ENCODE peak calls at places on chromosomes 16 and 17, in ten cellular contexts. B is A673, I is Peyer's patch, F is ascending aorta, X is cardiac muscle cell, P is heart right ventricle, V is GM12878, Q is body of pancreas, G is AG04450, E is sigmoid colon. K is an unnamed sample. For H3K9me3, the result is how much of the 10 kb centered on the place peaks cover.

GRCh38 chr16:57175896-57176295 is 9.9 kb downstream of the PSME3IP1 start:
- DNase-seq in B (no peak), I (no peak), F (no peak), X (no peak), P (no peak), V (no peak), Q (no peak), G (no peak), E (no peak), K (no peak)

GRCh38 chr17:39740357-39741111 is 2.8 kb downstream of the GRB7 start:
- DNase-seq in B (no peak), I (no peak), F (no peak), X (no peak), P (no peak), V (no peak), Q (no peak), G (no peak), E (no peak), K (no peak)

GRCh38 chr17:57916925-57917858 is 38.0 kb downstream of the CUEDC1 start:
- DNase-seq in B (no peak), I (no peak), F (no peak), X (peak), P (peak), V (no peak), Q (no peak), G (no peak), E (no peak), K (no peak)

GRCh38 chr17:34006126-34006525 is 249.0 kb upstream of the CCL2 start:
- DNase-seq in B (no peak), I (no peak), F (no peak), X (no peak), P (no peak), V (no peak), Q (no peak), G (no peak), E (no peak), K (no peak)

GRCh38 chr16:20918486-20919239 is 18.1 kb downstream of the LYRM1 start:
- DNase-seq in B (peak), I (no peak), F (no peak), X (no peak), P (peak), V (no peak), Q (no peak), G (no peak), E (peak), K (no peak)

GRCh38 chr17:38728290-38728831 is 1.8 kb upstream of the CISD3 start:
- DNase-seq in B (no peak), I (peak), F (no peak), X (no peak), P (no peak), V (peak), Q (no peak), G (no peak), E (no peak), K (no peak)

GRCh38 chr16:57038151-57038550 is 48.8 kb downstream of the NLRC5 start:
- DNase-seq in B (no peak), I (no peak), F (no peak), X (no peak), P (no peak), V (no peak), Q (no peak), G (no peak), E (no peak), K (no peak)

GRCh38 chr16:58679763-58680162 is 4.8 kb downstream of the SLC38A7 start:
- DNase-seq in B (no peak), I (no peak), F (no peak), X (no peak), P (no peak), V (no peak), Q (no peak), G (no peak), E (no peak), K (no peak)

GRCh38 chr17:48547839-48548686 is 3.2 kb upstream of the HOXB2 start:
- DNase-seq in B (no peak), I (peak), F (no peak), X (no peak), P (no peak), V (no peak), Q (no peak), G (no peak), E (peak), K (no peak)

GRCh38 chr17:29124135-29124930 is 55.9 kb downstream of the MYO18A start:
- DNase-seq in B (peak), I (no peak), F (no peak), X (peak), P (peak), V (no peak), Q (peak), G (no peak), E (no peak), K (no peak)

GRCh38 chr17:53186004-53186403 is 636.7 kb upstream of the KIF2B start:
- DNase-seq in B (no peak), I (no peak), F (no peak), X (peak), P (no peak), V (no peak), Q (no peak), G (no peak), E (no peak), K (no peak)

GRCh38 chr17:76081295-76082210 is 2.6 kb downstream of the ZACN start:
- DNase-seq in B (no peak), I (no peak), F (no peak), X (no peak), P (no peak), V (no peak), Q (no peak), G (no peak), E (no peak), K (no peak)

DNA sequence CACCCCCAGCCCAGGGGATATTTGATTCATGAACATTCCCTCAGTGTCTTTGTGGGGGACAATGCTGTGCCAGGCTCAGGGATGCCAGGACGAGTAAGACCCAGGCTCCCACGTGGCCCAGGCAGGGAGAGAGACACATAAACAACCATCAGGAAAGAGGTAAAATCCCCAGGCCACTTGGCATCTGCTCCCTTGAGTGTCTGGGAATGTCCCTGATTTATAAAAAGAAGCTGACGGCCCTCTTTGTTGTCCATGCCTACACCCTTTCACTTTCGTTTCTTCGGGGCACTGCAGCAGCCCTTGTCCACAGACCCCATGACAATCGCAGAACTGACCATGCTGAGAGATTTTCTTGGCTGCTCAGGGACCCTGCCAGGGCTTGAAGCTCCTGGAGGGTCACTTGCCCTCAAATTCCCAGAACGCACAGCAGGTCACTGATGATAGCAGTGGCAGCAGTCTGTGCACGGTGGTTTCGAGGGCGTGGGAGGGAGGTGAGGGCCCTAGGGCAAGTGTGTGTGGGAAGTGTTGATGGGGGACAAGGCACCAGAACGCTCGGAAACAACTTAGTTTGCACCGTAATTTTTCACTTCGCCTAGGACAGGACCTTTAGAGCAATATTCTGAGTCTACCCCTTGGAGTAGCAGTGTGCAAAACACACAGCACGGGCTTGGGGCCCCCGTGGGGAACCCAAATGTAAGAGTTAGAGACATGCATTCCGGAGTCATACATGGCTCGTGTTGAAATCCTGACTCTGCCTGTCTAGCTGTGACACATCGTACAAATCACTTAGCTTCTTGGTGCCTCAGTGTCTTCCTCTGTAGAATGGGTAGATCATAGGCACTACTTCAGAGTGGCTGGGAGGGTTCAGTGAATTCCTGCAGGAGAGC is 4.7 kb downstream of the NOD2 start:
- DNase-seq in B (no peak), I (peak), F (no peak), X (no peak), P (peak), V (peak), Q (no peak), G (no peak), E (no peak), K (no peak)
- H3K4me3 ChIP-seq in B (no peak), I (peak), F (peak), X (no peak), P (peak), V (peak), Q (no peak), G (peak), E (peak), K (peak)

DNA sequence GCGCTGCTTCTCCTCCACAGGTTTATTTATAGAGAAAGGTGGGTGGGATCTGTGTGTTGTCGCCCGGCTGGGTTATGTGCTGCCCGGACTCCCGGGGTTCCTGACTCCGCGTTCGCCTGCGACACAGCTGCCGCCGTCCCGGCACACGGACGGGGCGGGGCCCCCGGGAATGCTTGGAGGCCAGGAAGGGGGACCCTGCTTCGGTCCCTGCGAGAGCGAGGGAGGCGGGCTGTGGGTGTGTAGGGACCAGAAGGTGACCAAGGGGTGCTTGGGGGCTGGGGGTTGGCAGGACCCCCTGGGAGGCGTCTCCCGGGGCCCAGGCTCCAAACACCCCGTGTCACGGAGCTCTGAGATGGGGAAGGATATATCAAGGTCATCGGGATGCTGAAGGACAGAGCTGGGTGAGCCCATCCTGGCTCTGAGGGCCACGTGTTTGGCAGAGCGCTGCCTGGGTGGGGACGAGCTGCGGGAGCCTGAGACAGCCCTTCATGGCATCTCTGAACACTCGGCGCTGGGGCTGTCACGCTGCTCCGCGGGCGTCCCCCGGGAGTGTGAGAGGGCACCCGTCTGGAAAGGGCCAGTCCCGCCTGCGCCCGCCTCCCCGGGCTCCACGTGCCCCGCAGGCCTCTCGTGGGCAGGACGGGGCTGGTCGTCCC is 4.2 kb downstream of the CACNA1H start:
- DNase-seq in B (no peak), I (no peak), F (no peak), X (no peak), P (no peak), V (no peak), Q (no peak), G (no peak), E (no peak), K (no peak)
- TF ChIP-seq CTCF in B (no peak), I (no peak), F (no peak), X (no peak), P (no peak), V (no peak), Q (no peak), G (no peak), E (no peak), K (no peak)

GRCh38 chr16:9034056-9034455 is 57.4 kb upstream of the HAPSTR1 start:
- DNase-seq in B (no peak), I (no peak), F (no peak), X (no peak), P (no peak), V (no peak), Q (no peak), G (no peak), E (no peak), K (no peak)

GRCh38 chr16:9039208-9039607 is 52.2 kb upstream of the HAPSTR1 start:
- DNase-seq in B (peak), I (no peak), F (no peak), X (peak), P (no peak), V (no peak), Q (no peak), G (no peak), E (no peak), K (no peak)

GRCh38 chr16:9035986-9036385 is 55.5 kb upstream of the HAPSTR1 start:
- DNase-seq in B (no peak), I (no peak), F (no peak), X (no peak), P (no peak), V (no peak), Q (no peak), G (no peak), E (no peak), K (no peak)

DNA sequence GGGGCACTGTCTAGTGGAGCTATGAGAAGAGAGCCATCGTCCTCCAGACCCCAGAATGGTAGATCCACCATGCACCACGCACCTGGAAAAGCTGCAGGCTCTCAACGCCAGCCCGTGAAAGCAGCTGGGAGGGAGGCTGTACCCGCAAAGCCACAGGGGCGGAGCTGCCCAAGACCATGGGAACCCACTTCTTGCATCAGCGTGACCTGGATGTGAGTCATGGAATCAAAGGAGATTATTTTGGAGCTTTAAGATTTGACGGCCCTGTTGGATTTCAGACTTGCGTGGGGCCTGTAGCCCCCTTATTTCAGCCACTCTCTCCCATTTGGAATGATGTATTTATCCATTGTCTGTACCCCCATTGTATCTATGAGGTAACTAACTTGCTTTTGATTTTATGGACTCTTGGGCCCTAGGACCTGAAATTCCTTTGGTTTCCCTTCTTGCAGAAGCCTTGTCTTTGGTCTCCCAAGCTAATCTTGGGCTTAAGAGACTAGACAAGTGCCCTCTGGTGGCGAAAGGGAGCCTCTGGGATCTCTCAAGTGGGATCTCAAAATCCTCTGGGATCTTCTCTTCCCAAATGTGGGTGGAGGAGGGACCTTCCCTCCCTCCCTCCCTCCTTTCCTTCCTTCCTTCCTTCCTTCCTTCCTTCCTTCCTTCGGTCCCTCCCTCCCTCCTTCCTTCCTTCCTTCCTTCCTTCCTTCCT is 58.2 kb upstream of the HAPSTR1 start:
- DNase-seq in B (peak), I (peak), F (no peak), X (peak), P (no peak), V (no peak), Q (peak), G (no peak), E (no peak), K (no peak)
- H3K9me3 ChIP-seq in B (under half), I (under half), F (under half), X (under half), P (under half), V (under half), Q (under half), G (under half), E (under half), K (under half)

DNA sequence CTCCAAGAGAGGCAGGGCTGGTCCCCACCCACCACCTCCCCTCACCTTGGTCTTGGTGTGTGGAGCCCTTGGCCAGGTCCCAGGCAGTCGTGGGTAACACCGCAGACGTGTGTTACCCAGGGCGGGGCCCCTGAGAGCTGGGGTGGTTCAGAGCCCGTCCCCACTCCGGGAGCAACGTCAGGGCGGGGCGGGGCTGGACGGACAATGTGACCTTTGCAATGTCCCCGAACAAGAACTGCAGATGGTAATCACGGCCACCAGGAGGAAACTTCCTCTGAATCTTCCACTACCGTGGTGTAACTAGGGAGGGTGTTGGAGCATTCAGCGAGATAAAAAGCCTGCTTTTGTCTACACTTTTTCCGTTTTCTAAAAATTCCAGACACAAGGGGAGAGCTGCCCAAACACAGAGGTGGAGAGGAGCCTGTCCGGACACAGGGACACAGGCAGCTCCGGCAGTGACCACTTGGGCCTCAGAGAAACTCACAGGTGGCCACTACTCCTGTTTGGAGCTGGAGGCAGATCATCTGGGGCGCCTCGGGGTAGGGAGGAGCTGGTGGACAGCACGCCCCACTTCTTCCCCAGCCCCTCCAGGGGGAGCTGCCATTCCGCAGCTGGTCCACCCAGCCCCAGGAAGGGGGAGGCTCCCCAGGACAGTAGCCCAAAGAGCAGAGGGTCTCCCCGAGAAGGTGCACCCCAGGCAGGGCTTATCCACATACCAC is 14.2 kb upstream of the SLC38A10 start:
- DNase-seq in B (no peak), I (peak), F (peak), X (peak), P (peak), V (no peak), Q (peak), G (no peak), E (peak), K (no peak)
- H3K4me3 ChIP-seq in B (no peak), I (peak), F (peak), X (no peak), P (peak), V (no peak), Q (no peak), G (no peak), E (peak), K (no peak)

K was measured in esophagus squamous epithelium.